ENCODE peak calls at places on chromosomes 4 and X, in four cellular contexts. Y is neuronal stem cell, I is PC-3, B is GM23338. J is an unnamed sample.

GRCh38 chr4:36159208-36159607 is 85.1 kb downstream of the ARAP2 start:
- DNase-seq in Y (no peak), I (no peak), B (peak), J (no peak)

GRCh38 chr4:1291996-1292702 is 2.5 kb downstream of the MAEA start:
- DNase-seq in Y (no peak), I (no peak), B (no peak), J (no peak)

GRCh38 chrX:153863251-153863991 is 22.6 kb downstream of the L1CAM start:
- DNase-seq in Y (no peak), I (no peak), B (no peak), J (no peak)

GRCh38 chr4:104571341-104571740 is 76.6 kb upstream of the CXXC4 start:
- DNase-seq in Y (no peak), I (peak), B (no peak), J (no peak)

GRCh38 chr4:76028242-76028859 is 5.1 kb upstream of the CXCL10 start:
- DNase-seq in Y (no peak), I (no peak), B (no peak), J (no peak)

GRCh38 chr4:122218762-122219161 is 66.6 kb downstream of the BLTP1 start:
- DNase-seq in Y (no peak), I (peak), B (peak), J (no peak)

GRCh38 chr4:38894340-38894982 is 26.9 kb downstream of the FAM114A1 start:
- DNase-seq in Y (no peak), I (peak), B (no peak), J (no peak)

GRCh38 chr4:120915311-120915710 is 7.2 kb downstream of the PRDM5 start:
- DNase-seq in Y (no peak), I (no peak), B (no peak), J (no peak)

GRCh38 chrX:103941201-103941975 is 21.0 kb upstream of the TMSB15B start:
- DNase-seq in Y (no peak), I (peak), B (peak), J (no peak)

GRCh38 chrX:24493740-24494543 is 28.9 kb downstream of the PDK3 start:
- DNase-seq in Y (no peak), I (peak), B (peak), J (no peak)

GRCh38 chr4:176875441-176875930 is 82.8 kb upstream of the VEGFC start:
- DNase-seq in Y (no peak), I (no peak), B (no peak), J (no peak)
- H3K4me2 ChIP-seq in Y (no peak), I (no peak), B (no peak), J (no peak)

GRCh38 chr4:183343730-183344129 is 21.5 kb upstream of the CLDN24 start:
- DNase-seq in Y (no peak), I (no peak), B (no peak), J (no peak)
- H3K4me2 ChIP-seq in Y (no peak), I (no peak), B (no peak), J (no peak)

GRCh38 chrX:34764842-34765241 is 107.8 kb upstream of the TMEM47 start:
- DNase-seq in Y (peak), I (peak), B (peak), J (no peak)
- H3K4me2 ChIP-seq in Y (no peak), I (no peak), B (peak), J (no peak)

GRCh38 chr4:10105421-10105820 is 11.2 kb downstream of the WDR1 start:
- DNase-seq in Y (no peak), I (peak), B (no peak), J (no peak)
- H3K4me2 ChIP-seq in Y (no peak), I (peak), B (no peak), J (peak)

GRCh38 chr4:92305878-92306520 is 2.2 kb downstream of the GRID2 start:
- DNase-seq in Y (no peak), I (peak), B (peak), J (no peak)

GRCh38 chr4:92304636-92305035 is 870 bp downstream of the GRID2 start:
- DNase-seq in Y (peak), I (no peak), B (peak), J (no peak)

GRCh38 chr4:92304073-92304472 is 307 bp downstream of the GRID2 start:
- DNase-seq in Y (peak), I (peak), B (peak), J (no peak)

GRCh38 chr4:92305148-92305877 is 1.5 kb downstream of the GRID2 start:
- DNase-seq in Y (peak), I (peak), B (peak), J (no peak)

GRCh38 chr4:92303621-92304027 is at the start of gene GRID2:
- DNase-seq in Y (peak), I (peak), B (peak), J (no peak)
- H3K4me2 ChIP-seq in Y (peak), I (peak), B (peak), J (peak)

GRCh38 chr4:119099227-119099910 is 36.3 kb upstream of the MYOZ2 start:
- DNase-seq in Y (no peak), I (peak), B (no peak), J (no peak)
- H3K4me2 ChIP-seq in Y (no peak), I (no peak), B (no peak), J (no peak)

DNA sequence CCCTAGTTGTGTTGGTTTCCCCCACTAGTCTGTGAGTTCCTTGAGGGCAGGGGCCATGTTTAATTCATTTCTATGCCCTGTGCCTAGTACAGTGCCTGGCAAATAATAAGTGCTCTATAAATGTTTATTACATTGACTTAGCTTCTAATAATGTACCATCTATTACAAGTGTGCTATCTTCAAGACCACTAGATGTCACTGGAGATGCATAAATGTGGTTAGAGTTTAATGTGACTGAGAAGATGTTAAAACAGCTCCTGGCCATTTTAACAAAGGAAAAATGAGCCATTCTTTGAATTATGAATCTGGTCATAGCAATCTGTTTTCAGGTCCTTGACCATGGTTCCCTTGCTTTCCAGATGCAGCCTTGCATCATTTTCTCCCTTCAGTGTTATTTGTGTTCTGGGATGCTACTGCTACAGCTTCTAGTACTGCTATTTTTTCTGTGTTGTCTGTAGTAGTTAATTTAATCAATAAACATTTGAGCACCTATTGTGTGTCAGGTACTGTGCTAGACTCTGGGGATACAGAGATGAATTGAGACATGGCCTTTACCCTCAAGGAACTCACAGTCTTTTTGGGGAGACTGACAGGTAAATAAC is 43.2 kb downstream of the SLC9A6 start:
- DNase-seq in Y (peak), I (peak), B (peak), J (no peak)
- H3K4me2 ChIP-seq in Y (no peak), I (no peak), B (no peak), J (no peak)

J was measured in keratinocyte.